ENCODE peak calls at places on chromosome 22, in five cellular contexts. L is fibroblast of lung, T is PC-9, C is cardiac muscle cell, A is gastrocnemius medialis. F is an unnamed sample.

GRCh38 chr22:31800065-31800464 is 46.2 kb downstream of the DEPDC5 start:
- DNase-seq in T (peak; percentile 97), L (peak; percentile 15), C (no peak), A (no peak), F (no peak)

GRCh38 chr22:36773935-36774334 is 2.0 kb downstream of the IFT27 start:
- DNase-seq in C (no peak), A (no peak), T (peak; percentile 56), L (peak; percentile 47), F (no peak)

GRCh38 chr22:23576681-23577080 is 3.4 kb downstream of the IGLL1 start:
- DNase-seq in C (no peak), T (no peak), L (no peak), A (no peak), F (no peak)

GRCh38 chr22:43337385-43337784 is 5.8 kb downstream of the SCUBE1 start:
- DNase-seq in A (no peak), C (no peak), T (no peak), L (no peak), F (peak; percentile 94)

GRCh38 chr22:35329114-35329847 is 29.6 kb downstream of the TOM1 start:
- DNase-seq in T (no peak), C (no peak), A (no peak), L (no peak), F (no peak)

GRCh38 chr22:48431536-48432315 is 1395.9 kb downstream of the BRD1 start:
- DNase-seq in C (no peak), T (no peak), L (no peak), A (no peak), F (no peak)

GRCh38 chr22:22928666-22929380 is 41.2 kb downstream of the IGLL5 start:
- DNase-seq in L (peak; percentile 27), A (no peak), T (no peak), C (no peak), F (peak; percentile 79)

GRCh38 chr22:20456722-20457076 is 19.1 kb upstream of the SCARF2 start:
- DNase-seq in A (no peak), T (no peak), C (no peak), L (no peak), F (no peak)

GRCh38 chr22:26385164-26385563 is 43.9 kb upstream of the ASPHD2 start:
- DNase-seq in L (no peak), C (no peak), A (no peak), T (no peak), F (no peak)

GRCh38 chr22:41885116-41885515 is 29.8 kb downstream of the SHISA8 start:
- DNase-seq in C (no peak), T (no peak), A (no peak), L (no peak), F (no peak)

GRCh38 chr22:50674606-50675552 is 2.3 kb downstream of the SHANK3 start:
- DNase-seq in T (peak; percentile 89), L (no peak), C (peak; percentile 73), A (no peak), F (peak; percentile 57)

GRCh38 chr22:18056161-18056666 is 21.6 kb upstream of the PEX26 start:
- DNase-seq in L (peak; percentile 82), C (no peak), T (no peak), A (peak; percentile 59), F (peak; percentile 83)

GRCh38 chr22:49324527-49325491 is 502.9 kb downstream of the BRD1 start:
- DNase-seq in C (no peak), T (no peak), L (no peak), A (no peak), F (no peak)

GRCh38 chr22:27476729-27477128 is 324.8 kb downstream of the MN1 start:
- DNase-seq in C (peak; percentile 28), L (peak; percentile 11), A (no peak), T (peak; percentile 92), F (peak; percentile 69)

GRCh38 chr22:35580351-35581022 is 36.6 kb downstream of the MB start:
- DNase-seq in C (no peak), A (no peak), T (no peak), L (no peak), F (no peak)

GRCh38 chr22:27125539-27125938 is 468.2 kb downstream of the MIAT start:
- DNase-seq in L (no peak), A (no peak), T (peak; percentile 51), C (no peak), F (no peak)

GRCh38 chr22:41963453-41964105 is 5.7 kb upstream of the SEPTIN3 start:
- DNase-seq in T (no peak), L (peak; percentile 37), C (no peak), A (no peak), F (no peak)

GRCh38 chr22:49243965-49244364 is 583.7 kb downstream of the BRD1 start:
- DNase-seq in T (no peak), C (no peak), L (no peak), A (no peak), F (no peak)

GRCh38 chr22:41564563-41564962 is 3.8 kb downstream of the CSDC2 start:
- DNase-seq in T (peak; percentile 65), C (no peak), A (no peak), L (no peak), F (no peak)

GRCh38 chr22:31227186-31227585 is 15.1 kb downstream of the LIMK2 start:
- DNase-seq in C (no peak), T (no peak), A (no peak), L (no peak), F (no peak)

GRCh38 chr22:50105529-50106100 is 15.8 kb downstream of the MOV10L1 start:
- DNase-seq in C (no peak), T (no peak), L (peak; percentile 61), A (no peak), F (no peak)

GRCh38 chr22:47310601-47311000 is 548.2 kb downstream of the TBC1D22A start:
- DNase-seq in C (no peak), L (no peak), T (peak; percentile 42), A (no peak), F (no peak)

GRCh38 chr22:36037102-36037758 is 8.6 kb upstream of the RBFOX2 start:
- DNase-seq in C (no peak), L (no peak), T (no peak), A (no peak), F (no peak)

GRCh38 chr22:26648761-26649363 is 8.5 kb upstream of the MIAT start:
- DNase-seq in L (no peak), C (no peak), T (no peak), A (no peak), F (no peak)

GRCh38 chr22:22195265-22196017 is 49.1 kb upstream of the VPREB1 start:
- DNase-seq in A (peak; percentile 35), L (peak; percentile 49), T (peak; percentile 53), C (peak; percentile 74), F (peak; percentile 43)

GRCh38 chr22:36430863-36431262 is 43.1 kb upstream of the MYH9 start:
- DNase-seq in T (peak; percentile 56), C (no peak), L (no peak), A (no peak), F (no peak)

DNA sequence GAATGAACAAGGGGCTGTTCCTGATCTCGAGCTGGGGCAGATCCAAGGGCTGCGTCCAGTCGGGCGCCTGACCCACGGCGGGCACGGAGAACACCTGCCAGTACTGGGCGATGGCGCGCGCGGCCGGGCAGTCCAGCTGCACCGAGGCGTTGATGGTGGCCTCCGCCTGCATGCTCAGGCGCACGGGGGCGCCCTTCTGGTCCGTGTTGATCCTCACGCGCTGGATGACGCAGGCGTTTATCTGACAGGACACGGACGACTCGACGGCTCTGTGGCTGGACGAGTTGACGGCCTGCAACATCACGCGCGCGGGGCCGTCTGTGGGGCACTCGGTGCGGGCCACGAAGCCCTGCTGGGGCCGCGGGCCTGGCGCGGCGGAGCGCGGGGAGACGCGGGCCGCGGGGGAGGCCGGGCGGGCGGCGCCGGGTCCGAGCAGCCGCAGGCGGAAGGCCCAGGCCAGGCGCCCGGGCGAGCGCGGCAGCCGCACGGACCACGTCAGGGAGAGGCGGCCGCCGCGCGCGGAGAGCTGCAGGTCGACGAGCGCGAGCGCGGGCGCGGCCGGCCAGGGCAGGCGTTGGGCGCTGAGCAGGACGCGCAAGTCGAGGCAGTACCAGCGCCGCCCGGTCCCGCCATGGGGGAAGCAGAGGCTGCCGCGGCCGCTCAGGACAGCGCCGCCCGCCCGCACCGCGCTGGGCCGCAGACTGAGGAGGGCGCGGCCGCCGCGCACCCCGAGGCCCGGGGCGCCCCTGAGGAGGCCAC is 515 bp downstream of the PKDREJ start:
- DNase-seq in T (no peak), C (peak; percentile 19), L (peak; percentile 60), A (peak; percentile 62), F (no peak)
- H3K4me3 ChIP-seq in T (no peak overlapping the region), C (no peak overlapping the region), L (no peak overlapping the region), A (peak overlapping the region; percentile 30), F (no peak overlapping the region)

DNA sequence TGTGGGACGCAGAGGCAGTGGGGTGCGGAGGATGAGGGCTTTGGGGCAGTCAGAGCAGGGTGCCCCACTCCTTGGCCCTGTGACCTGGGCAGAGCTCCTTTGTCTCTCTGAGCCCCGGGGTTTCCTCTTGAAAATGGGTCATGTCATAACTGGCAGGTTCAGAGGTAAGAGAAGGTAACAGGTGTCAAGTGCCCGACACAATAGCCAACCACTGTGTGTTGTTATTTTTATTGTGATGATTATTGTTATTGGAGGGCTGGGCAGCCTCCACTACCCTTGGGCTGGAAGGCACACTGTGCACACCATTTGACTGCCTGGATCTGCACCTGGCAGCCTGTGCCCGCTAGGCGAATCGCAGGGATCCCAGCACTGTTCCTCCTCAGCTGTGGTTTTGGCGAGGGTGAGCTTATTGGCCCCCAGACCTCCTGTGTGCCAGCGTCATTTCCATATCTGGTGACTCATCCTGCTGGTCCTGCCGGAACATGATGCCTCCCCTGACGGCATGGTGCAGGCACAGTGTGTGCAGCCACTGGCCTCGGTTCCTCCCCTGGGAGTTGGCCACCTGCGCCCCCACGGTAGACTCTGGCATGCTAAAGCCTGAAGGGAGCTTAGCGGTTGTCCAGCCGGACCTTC is 15.4 kb upstream of the SOX10 start:
- DNase-seq in C (no peak), L (peak; percentile 53), T (peak; percentile 91), A (peak; percentile 95), F (peak; percentile 88)
- H3K36me3 ChIP-seq in C (no peaks in the 10 kb centered on the region), L (no peaks in the 10 kb centered on the region), T (no peaks in the 10 kb centered on the region), A (no peaks in the 10 kb centered on the region), F (no peaks in the 10 kb centered on the region)

GRCh38 chr22:38901111-38901641 is 29.2 kb upstream of the CBX6 start:
- DNase-seq in T (no peak), A (no peak), L (no peak), C (no peak), F (no peak)
- H3K4me3 ChIP-seq in T (no peak overlapping the region), A (no peak overlapping the region), L (no peak overlapping the region), C (no peak overlapping the region), F (no peak overlapping the region)

DNA sequence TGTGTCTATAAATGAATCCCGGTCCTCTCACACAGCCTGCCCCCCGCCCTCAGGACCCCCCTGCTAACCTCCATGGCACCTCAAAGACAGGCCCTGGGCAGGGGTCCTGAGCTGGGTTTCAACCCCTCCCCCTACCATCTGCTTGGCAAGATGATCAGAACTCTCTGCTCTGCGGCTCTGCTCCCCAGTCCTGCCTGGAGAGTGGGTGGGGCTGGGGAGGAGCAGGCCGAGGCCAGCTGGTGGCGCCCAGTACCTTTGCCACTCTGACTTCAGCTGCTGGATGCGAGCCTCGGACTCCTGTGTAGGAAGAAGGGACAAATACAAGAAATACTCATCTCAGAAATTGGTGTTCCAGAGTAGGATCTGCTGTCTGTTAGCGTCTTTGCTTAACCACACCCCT is 15.0 kb downstream of the SUN2 start:
- DNase-seq in L (no peak), T (no peak), C (no peak), A (no peak), F (no peak)
- H3K36me3 ChIP-seq in L (peaks cover 61% of the 10 kb centered on the region), T (peaks cover 41% of the 10 kb centered on the region), C (peaks cover 58% of the 10 kb centered on the region), A (peaks cover 100% of the 10 kb centered on the region), F (peaks cover 92% of the 10 kb centered on the region)

GRCh38 chr22:39571538-39571937 is 985 bp downstream of the CACNA1I start:
- DNase-seq in L (no peak), T (no peak), A (no peak), C (no peak), F (no peak)
- H3K4me3 ChIP-seq in L (no peak overlapping the region), T (no peak overlapping the region), A (no peak overlapping the region), C (no peak overlapping the region), F (no peak overlapping the region)